ENCODE peak calls at places on chromosomes 5 and 9, in seven cellular contexts. One of them, this sample, is unnamed.

GRCh38 chr9:95071925-95072324 is 245.6 kb downstream of the FANCC start:
- DNase-seq in activated B cell treated with CpG ODN at 0.5 μM for 24 hours: no peak
- DNase-seq in AG04450: no peak
- DNase-seq in GM13977: no peak
- DNase-seq in GM23338: no peak
- DNase-seq in upper lobe of right lung: no peak
- DNase-seq in AG09309: no peak
- DNase-seq in this sample: no peak

GRCh38 chr9:13386935-13387667 is 107.6 kb upstream of the MPDZ start:
- DNase-seq in activated B cell treated with CpG ODN at 0.5 μM for 24 hours: no peak
- DNase-seq in AG04450: no peak
- DNase-seq in GM13977: no peak
- DNase-seq in GM23338: no peak
- DNase-seq in upper lobe of right lung: no peak
- DNase-seq in AG09309: peak
- DNase-seq in this sample: no peak

GRCh38 chr9:117703538-117703937 is 665 bp upstream of the TLR4 start:
- DNase-seq in activated B cell treated with CpG ODN at 0.5 μM for 24 hours: no peak
- DNase-seq in AG04450: no peak
- DNase-seq in GM13977: no peak
- DNase-seq in GM23338: no peak
- DNase-seq in upper lobe of right lung: no peak
- DNase-seq in AG09309: no peak
- DNase-seq in this sample: no peak

GRCh38 chr9:83056911-83057310 is 6.0 kb downstream of the RASEF start:
- DNase-seq in activated B cell treated with CpG ODN at 0.5 μM for 24 hours: no peak
- DNase-seq in AG04450: no peak
- DNase-seq in GM13977: no peak
- DNase-seq in GM23338: no peak
- DNase-seq in upper lobe of right lung: no peak
- DNase-seq in AG09309: no peak
- DNase-seq in this sample: no peak

GRCh38 chr5:79149432-79149831 is 37.8 kb downstream of the BHMT start:
- DNase-seq in activated B cell treated with CpG ODN at 0.5 μM for 24 hours: no peak
- DNase-seq in AG04450: no peak
- DNase-seq in GM13977: no peak
- DNase-seq in GM23338: no peak
- DNase-seq in upper lobe of right lung: no peak
- DNase-seq in AG09309: no peak
- DNase-seq in this sample: no peak

GRCh38 chr9:107693620-107694326 is 204.2 kb upstream of the KLF4 start:
- DNase-seq in activated B cell treated with CpG ODN at 0.5 μM for 24 hours: no peak
- DNase-seq in AG04450: no peak
- DNase-seq in GM13977: no peak
- DNase-seq in GM23338: no peak
- DNase-seq in upper lobe of right lung: no peak
- DNase-seq in AG09309: no peak
- DNase-seq in this sample: no peak

GRCh38 chr9:133262226-133262625 is 12.8 kb downstream of the ABO start:
- DNase-seq in activated B cell treated with CpG ODN at 0.5 μM for 24 hours: no peak
- DNase-seq in AG04450: no peak
- DNase-seq in GM13977: no peak
- DNase-seq in GM23338: no peak
- DNase-seq in upper lobe of right lung: no peak
- DNase-seq in AG09309: no peak
- DNase-seq in this sample: no peak

GRCh38 chr5:68419637-68420452 is 204.3 kb downstream of the PIK3R1 start:
- DNase-seq in activated B cell treated with CpG ODN at 0.5 μM for 24 hours: no peak
- DNase-seq in AG04450: no peak
- DNase-seq in GM13977: no peak
- DNase-seq in GM23338: no peak
- DNase-seq in upper lobe of right lung: no peak
- DNase-seq in AG09309: no peak
- DNase-seq in this sample: no peak

GRCh38 chr9:87109182-87109581 is 161.9 kb upstream of the GAS1 start:
- DNase-seq in activated B cell treated with CpG ODN at 0.5 μM for 24 hours: no peak
- DNase-seq in AG04450: no peak
- DNase-seq in GM13977: no peak
- DNase-seq in GM23338: no peak
- DNase-seq in upper lobe of right lung: no peak
- DNase-seq in AG09309: no peak
- DNase-seq in this sample: no peak

GRCh38 chr9:136982232-136983051 is at the start of gene LCNL1:
- DNase-seq in activated B cell treated with CpG ODN at 0.5 μM for 24 hours: no peak
- DNase-seq in AG04450: no peak
- DNase-seq in GM13977: no peak
- DNase-seq in GM23338: no peak
- DNase-seq in upper lobe of right lung: no peak
- DNase-seq in AG09309: no peak
- DNase-seq in this sample: no peak

GRCh38 chr5:103111458-103111857 is 8.5 kb downstream of the GIN1 start:
- DNase-seq in activated B cell treated with CpG ODN at 0.5 μM for 24 hours: no peak
- DNase-seq in AG04450: no peak
- DNase-seq in GM13977: no peak
- DNase-seq in GM23338: no peak
- DNase-seq in upper lobe of right lung: no peak
- DNase-seq in AG09309: no peak
- DNase-seq in this sample: no peak

GRCh38 chr5:110475529-110475928 is 250.9 kb downstream of the TMEM232 start:
- DNase-seq in activated B cell treated with CpG ODN at 0.5 μM for 24 hours: no peak
- DNase-seq in AG04450: no peak
- DNase-seq in GM13977: no peak
- DNase-seq in GM23338: peak
- DNase-seq in upper lobe of right lung: no peak
- DNase-seq in AG09309: no peak
- DNase-seq in this sample: no peak

GRCh38 chr5:174618589-174618988 is 105.8 kb upstream of the MSX2 start:
- DNase-seq in activated B cell treated with CpG ODN at 0.5 μM for 24 hours: no peak
- DNase-seq in AG04450: no peak
- DNase-seq in GM13977: no peak
- DNase-seq in GM23338: no peak
- DNase-seq in upper lobe of right lung: no peak
- DNase-seq in AG09309: no peak
- DNase-seq in this sample: no peak

GRCh38 chr5:125609011-125609410 is 814.2 kb upstream of the GRAMD2B start:
- DNase-seq in activated B cell treated with CpG ODN at 0.5 μM for 24 hours: no peak
- DNase-seq in AG04450: no peak
- DNase-seq in GM13977: no peak
- DNase-seq in GM23338: no peak
- DNase-seq in upper lobe of right lung: no peak
- DNase-seq in AG09309: no peak
- DNase-seq in this sample: no peak

GRCh38 chr9:101527066-101527465 is 6.6 kb upstream of the RNF20 start:
- DNase-seq in activated B cell treated with CpG ODN at 0.5 μM for 24 hours: no peak
- DNase-seq in AG04450: no peak
- DNase-seq in GM13977: no peak
- DNase-seq in GM23338: no peak
- DNase-seq in upper lobe of right lung: no peak
- DNase-seq in AG09309: no peak
- DNase-seq in this sample: no peak

GRCh38 chr9:107807183-107807582 is 317.6 kb upstream of the KLF4 start:
- DNase-seq in activated B cell treated with CpG ODN at 0.5 μM for 24 hours: no peak
- DNase-seq in AG04450: no peak
- DNase-seq in GM13977: no peak
- DNase-seq in GM23338: no peak
- DNase-seq in upper lobe of right lung: no peak
- DNase-seq in AG09309: no peak
- DNase-seq in this sample: no peak

GRCh38 chr5:33921005-33921404 is 15.2 kb upstream of the RXFP3 start:
- DNase-seq in activated B cell treated with CpG ODN at 0.5 μM for 24 hours: no peak
- DNase-seq in AG04450: no peak
- DNase-seq in GM13977: no peak
- DNase-seq in GM23338: no peak
- DNase-seq in upper lobe of right lung: no peak
- DNase-seq in AG09309: no peak
- DNase-seq in this sample: no peak

GRCh38 chr5:31620071-31620470 is 18.9 kb upstream of the PDZD2 start:
- DNase-seq in activated B cell treated with CpG ODN at 0.5 μM for 24 hours: no peak
- DNase-seq in AG04450: no peak
- DNase-seq in GM13977: no peak
- DNase-seq in GM23338: no peak
- DNase-seq in upper lobe of right lung: no peak
- DNase-seq in AG09309: no peak
- DNase-seq in this sample: no peak

GRCh38 chr5:143054480-143054941 is 284.3 kb downstream of the ARHGAP26 start:
- DNase-seq in activated B cell treated with CpG ODN at 0.5 μM for 24 hours: no peak
- DNase-seq in AG04450: no peak
- DNase-seq in GM13977: peak
- DNase-seq in GM23338: no peak
- DNase-seq in upper lobe of right lung: no peak
- DNase-seq in AG09309: no peak
- DNase-seq in this sample: peak

GRCh38 chr9:115691097-115691496 is 462.5 kb upstream of the PAPPA start:
- DNase-seq in activated B cell treated with CpG ODN at 0.5 μM for 24 hours: no peak
- DNase-seq in AG04450: peak
- DNase-seq in GM13977: no peak
- DNase-seq in GM23338: no peak
- DNase-seq in upper lobe of right lung: no peak
- DNase-seq in AG09309: peak
- DNase-seq in this sample: no peak

GRCh38 chr5:159409801-159410200 is 79.5 kb upstream of the IL12B start:
- DNase-seq in activated B cell treated with CpG ODN at 0.5 μM for 24 hours: no peak
- DNase-seq in AG04450: no peak
- DNase-seq in GM13977: no peak
- DNase-seq in GM23338: no peak
- DNase-seq in upper lobe of right lung: no peak
- DNase-seq in AG09309: no peak
- DNase-seq in this sample: no peak

DNA sequence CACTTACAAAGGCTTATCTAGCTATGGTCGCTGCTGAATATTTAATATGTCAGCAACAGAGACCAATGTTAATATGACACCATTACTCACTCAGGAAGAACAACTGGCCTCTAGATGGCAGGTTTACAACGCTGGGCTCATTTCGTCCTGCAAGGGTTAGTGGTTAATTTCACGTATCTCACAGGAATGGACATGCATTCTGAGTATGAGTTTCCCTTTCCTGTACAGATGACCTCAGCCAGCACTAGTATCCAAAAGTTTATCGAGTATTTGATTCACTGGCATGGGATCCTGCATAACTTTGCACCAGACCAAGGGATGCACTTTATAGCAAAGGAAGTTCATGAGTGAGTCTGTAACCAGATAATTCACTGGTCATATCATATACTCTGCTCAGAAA is 8.7 kb upstream of the TRPC7 start:
- DNase-seq in activated B cell treated with CpG ODN at 0.5 μM for 24 hours: no peak
- DNase-seq in AG04450: no peak
- DNase-seq in GM13977: no peak
- DNase-seq in GM23338: peak
- DNase-seq in upper lobe of right lung: no peak
- DNase-seq in AG09309: no peak
- DNase-seq in this sample: no peak
- TF ChIP-seq CTCF in activated B cell treated with CpG ODN at 0.5 μM for 24 hours: no peak
- TF ChIP-seq CTCF in AG04450: peak
- TF ChIP-seq CTCF in GM13977: peak
- TF ChIP-seq CTCF in GM23338: peak
- TF ChIP-seq CTCF in upper lobe of right lung: peak
- TF ChIP-seq CTCF in AG09309: peak
- TF ChIP-seq CTCF in this sample: no peak

GRCh38 chr5:171401167-171401947 is 13.7 kb downstream of the NPM1 start:
- DNase-seq in activated B cell treated with CpG ODN at 0.5 μM for 24 hours: no peak
- DNase-seq in AG04450: no peak
- DNase-seq in GM13977: no peak
- DNase-seq in GM23338: no peak
- DNase-seq in upper lobe of right lung: no peak
- DNase-seq in AG09309: no peak
- DNase-seq in this sample: no peak

GRCh38 chr5:171395042-171395441 is 7.4 kb downstream of the NPM1 start:
- DNase-seq in activated B cell treated with CpG ODN at 0.5 μM for 24 hours: no peak
- DNase-seq in AG04450: no peak
- DNase-seq in GM13977: no peak
- DNase-seq in GM23338: no peak
- DNase-seq in upper lobe of right lung: no peak
- DNase-seq in AG09309: no peak
- DNase-seq in this sample: no peak

GRCh38 chr5:171397599-171397998 is 9.9 kb downstream of the NPM1 start:
- DNase-seq in activated B cell treated with CpG ODN at 0.5 μM for 24 hours: no peak
- DNase-seq in AG04450: no peak
- DNase-seq in GM13977: no peak
- DNase-seq in GM23338: no peak
- DNase-seq in upper lobe of right lung: no peak
- DNase-seq in AG09309: no peak
- DNase-seq in this sample: no peak

GRCh38 chr5:171397190-171397589 is 9.5 kb downstream of the NPM1 start:
- DNase-seq in activated B cell treated with CpG ODN at 0.5 μM for 24 hours: no peak
- DNase-seq in AG04450: no peak
- DNase-seq in GM13977: no peak
- DNase-seq in GM23338: no peak
- DNase-seq in upper lobe of right lung: no peak
- DNase-seq in AG09309: no peak
- DNase-seq in this sample: no peak

GRCh38 chr5:171400169-171400568 is 12.5 kb downstream of the NPM1 start:
- DNase-seq in activated B cell treated with CpG ODN at 0.5 μM for 24 hours: no peak
- DNase-seq in AG04450: no peak
- DNase-seq in GM13977: no peak
- DNase-seq in GM23338: no peak
- DNase-seq in upper lobe of right lung: no peak
- DNase-seq in AG09309: no peak
- DNase-seq in this sample: no peak
- TF ChIP-seq CTCF in activated B cell treated with CpG ODN at 0.5 μM for 24 hours: no peak
- TF ChIP-seq CTCF in AG04450: no peak
- TF ChIP-seq CTCF in GM13977: no peak
- TF ChIP-seq CTCF in GM23338: no peak
- TF ChIP-seq CTCF in upper lobe of right lung: no peak
- TF ChIP-seq CTCF in AG09309: no peak
- TF ChIP-seq CTCF in this sample: no peak

GRCh38 chr9:38026840-38027527 is 42.0 kb downstream of the SHB start:
- DNase-seq in activated B cell treated with CpG ODN at 0.5 μM for 24 hours: no peak
- DNase-seq in AG04450: no peak
- DNase-seq in GM13977: no peak
- DNase-seq in GM23338: no peak
- DNase-seq in upper lobe of right lung: no peak
- DNase-seq in AG09309: no peak
- DNase-seq in this sample: no peak

GRCh38 chr9:38024036-38024681 is 44.9 kb downstream of the SHB start:
- DNase-seq in activated B cell treated with CpG ODN at 0.5 μM for 24 hours: no peak
- DNase-seq in AG04450: peak
- DNase-seq in GM13977: no peak
- DNase-seq in GM23338: peak
- DNase-seq in upper lobe of right lung: peak
- DNase-seq in AG09309: no peak
- DNase-seq in this sample: no peak

GRCh38 chr9:38023661-38024035 is 45.4 kb downstream of the SHB start:
- DNase-seq in activated B cell treated with CpG ODN at 0.5 μM for 24 hours: no peak
- DNase-seq in AG04450: no peak
- DNase-seq in GM13977: no peak
- DNase-seq in GM23338: no peak
- DNase-seq in upper lobe of right lung: no peak
- DNase-seq in AG09309: no peak
- DNase-seq in this sample: no peak

GRCh38 chr9:38026021-38026809 is 42.8 kb downstream of the SHB start:
- DNase-seq in activated B cell treated with CpG ODN at 0.5 μM for 24 hours: no peak
- DNase-seq in AG04450: peak
- DNase-seq in GM13977: no peak
- DNase-seq in GM23338: peak
- DNase-seq in upper lobe of right lung: no peak
- DNase-seq in AG09309: peak
- DNase-seq in this sample: no peak

GRCh38 chr9:38025166-38025565 is 43.9 kb downstream of the SHB start:
- DNase-seq in activated B cell treated with CpG ODN at 0.5 μM for 24 hours: no peak
- DNase-seq in AG04450: no peak
- DNase-seq in GM13977: no peak
- DNase-seq in GM23338: peak
- DNase-seq in upper lobe of right lung: no peak
- DNase-seq in AG09309: no peak
- DNase-seq in this sample: no peak
- TF ChIP-seq CTCF in activated B cell treated with CpG ODN at 0.5 μM for 24 hours: no peak
- TF ChIP-seq CTCF in AG04450: peak
- TF ChIP-seq CTCF in GM13977: no peak
- TF ChIP-seq CTCF in GM23338: peak
- TF ChIP-seq CTCF in upper lobe of right lung: peak
- TF ChIP-seq CTCF in AG09309: peak
- TF ChIP-seq CTCF in this sample: no peak

GRCh38 chr9:113952651-113953050 is 76.5 kb downstream of the ZNF618 start:
- DNase-seq in activated B cell treated with CpG ODN at 0.5 μM for 24 hours: no peak
- DNase-seq in AG04450: no peak
- DNase-seq in GM13977: no peak
- DNase-seq in GM23338: no peak
- DNase-seq in upper lobe of right lung: no peak
- DNase-seq in AG09309: no peak
- DNase-seq in this sample: no peak
- TF ChIP-seq CTCF in activated B cell treated with CpG ODN at 0.5 μM for 24 hours: no peak
- TF ChIP-seq CTCF in AG04450: no peak
- TF ChIP-seq CTCF in GM13977: no peak
- TF ChIP-seq CTCF in GM23338: no peak
- TF ChIP-seq CTCF in upper lobe of right lung: no peak
- TF ChIP-seq CTCF in AG09309: no peak
- TF ChIP-seq CTCF in this sample: no peak

This sample was measured in GM13976.